ENCODE peak calls at places on chromosome 19, in five cellular contexts. One of them, this sample, is unnamed.

GRCh38 chr19:33303791-33304759 is 1.7 kb upstream of the CEBPA start:
- DNase-seq in uterus: no peak
- DNase-seq in foreskin keratinocyte: no peak
- DNase-seq in H9: peak
- DNase-seq in neural progenitor cell: no peak
- DNase-seq in this sample: no peak

GRCh38 chr19:49685845-49686332 is 3.5 kb upstream of the ADM5 start:
- DNase-seq in foreskin keratinocyte: no peak
- DNase-seq in uterus: no peak
- DNase-seq in neural progenitor cell: no peak
- DNase-seq in H9: no peak
- DNase-seq in this sample: no peak

GRCh38 chr19:513368-514165 is 6.3 kb downstream of the TPGS1 start:
- DNase-seq in H9: no peak
- DNase-seq in neural progenitor cell: no peak
- DNase-seq in foreskin keratinocyte: no peak
- DNase-seq in uterus: no peak
- DNase-seq in this sample: no peak

GRCh38 chr19:2132731-2133490 is 18.5 kb downstream of the AP3D1 start:
- DNase-seq in foreskin keratinocyte: no peak
- DNase-seq in uterus: no peak
- DNase-seq in H9: no peak
- DNase-seq in neural progenitor cell: no peak
- DNase-seq in this sample: no peak

GRCh38 chr19:42193706-42194105 is 23.8 kb downstream of the DEDD2 start:
- DNase-seq in uterus: no peak
- DNase-seq in H9: no peak
- DNase-seq in neural progenitor cell: no peak
- DNase-seq in foreskin keratinocyte: no peak
- DNase-seq in this sample: no peak

GRCh38 chr19:3537438-3538240 is 1.3 kb upstream of the TEKTIP1 start:
- DNase-seq in H9: no peak
- DNase-seq in neural progenitor cell: no peak
- DNase-seq in foreskin keratinocyte: no peak
- DNase-seq in uterus: no peak
- DNase-seq in this sample: no peak

GRCh38 chr19:40524655-40525054 is 52.0 kb upstream of the SHKBP1 start:
- DNase-seq in H9: no peak
- DNase-seq in uterus: no peak
- DNase-seq in foreskin keratinocyte: no peak
- DNase-seq in neural progenitor cell: no peak
- DNase-seq in this sample: no peak

GRCh38 chr19:47729468-47729798 is 15.9 kb upstream of the NOP53 start:
- DNase-seq in uterus: peak
- DNase-seq in H9: peak
- DNase-seq in foreskin keratinocyte: peak
- DNase-seq in neural progenitor cell: peak
- DNase-seq in this sample: no peak

GRCh38 chr19:58558066-58558622 is at the start of gene UBE2M:
- DNase-seq in neural progenitor cell: no peak
- DNase-seq in H9: peak
- DNase-seq in foreskin keratinocyte: no peak
- DNase-seq in uterus: peak
- DNase-seq in this sample: peak

GRCh38 chr19:40802300-40803169 is 3.5 kb downstream of the EGLN2 start:
- DNase-seq in uterus: peak
- DNase-seq in neural progenitor cell: no peak
- DNase-seq in foreskin keratinocyte: no peak
- DNase-seq in H9: no peak
- DNase-seq in this sample: no peak

GRCh38 chr19:51364200-51365106 is 1.7 kb downstream of the ETFB start:
- DNase-seq in uterus: no peak
- DNase-seq in H9: no peak
- DNase-seq in neural progenitor cell: no peak
- DNase-seq in foreskin keratinocyte: peak
- DNase-seq in this sample: no peak

GRCh38 chr19:19697589-19697988 is 28.9 kb downstream of the ZNF101 start:
- DNase-seq in foreskin keratinocyte: no peak
- DNase-seq in neural progenitor cell: no peak
- DNase-seq in H9: no peak
- DNase-seq in uterus: no peak
- DNase-seq in this sample: no peak

GRCh38 chr19:38210458-38210987 is 13.5 kb downstream of the DPF1 start:
- DNase-seq in neural progenitor cell: peak
- DNase-seq in uterus: peak
- DNase-seq in H9: peak
- DNase-seq in foreskin keratinocyte: no peak
- DNase-seq in this sample: peak

GRCh38 chr19:30719991-30720329 is 347.8 kb downstream of the ZNF536 start:
- DNase-seq in H9: peak
- DNase-seq in uterus: peak
- DNase-seq in neural progenitor cell: no peak
- DNase-seq in foreskin keratinocyte: peak
- DNase-seq in this sample: no peak

GRCh38 chr19:52603558-52604207 is 33.6 kb downstream of the ZNF701 start:
- DNase-seq in foreskin keratinocyte: no peak
- DNase-seq in neural progenitor cell: no peak
- DNase-seq in H9: no peak
- DNase-seq in uterus: no peak
- DNase-seq in this sample: no peak

GRCh38 chr19:18915639-18916038 is 3.5 kb downstream of the COPE start:
- DNase-seq in uterus: no peak
- DNase-seq in H9: peak
- DNase-seq in neural progenitor cell: peak
- DNase-seq in foreskin keratinocyte: no peak
- DNase-seq in this sample: peak

GRCh38 chr19:44093931-44094765 is at the start of gene ZNF224:
- DNase-seq in foreskin keratinocyte: peak
- DNase-seq in neural progenitor cell: peak
- DNase-seq in uterus: peak
- DNase-seq in H9: peak
- DNase-seq in this sample: peak

GRCh38 chr19:23343434-23344010 is 51.7 kb downstream of the ZNF91 start:
- DNase-seq in uterus: no peak
- DNase-seq in foreskin keratinocyte: peak
- DNase-seq in neural progenitor cell: no peak
- DNase-seq in H9: no peak
- DNase-seq in this sample: no peak

GRCh38 chr19:34350161-34350561 is 14.8 kb upstream of the GPI start:
- DNase-seq in uterus: no peak
- DNase-seq in H9: no peak
- DNase-seq in neural progenitor cell: no peak
- DNase-seq in foreskin keratinocyte: no peak
- DNase-seq in this sample: no peak

GRCh38 chr19:3146677-3147100 is 10.9 kb downstream of the GNA15 start:
- DNase-seq in H9: peak
- DNase-seq in neural progenitor cell: peak
- DNase-seq in foreskin keratinocyte: no peak
- DNase-seq in uterus: no peak
- DNase-seq in this sample: peak

DNA sequence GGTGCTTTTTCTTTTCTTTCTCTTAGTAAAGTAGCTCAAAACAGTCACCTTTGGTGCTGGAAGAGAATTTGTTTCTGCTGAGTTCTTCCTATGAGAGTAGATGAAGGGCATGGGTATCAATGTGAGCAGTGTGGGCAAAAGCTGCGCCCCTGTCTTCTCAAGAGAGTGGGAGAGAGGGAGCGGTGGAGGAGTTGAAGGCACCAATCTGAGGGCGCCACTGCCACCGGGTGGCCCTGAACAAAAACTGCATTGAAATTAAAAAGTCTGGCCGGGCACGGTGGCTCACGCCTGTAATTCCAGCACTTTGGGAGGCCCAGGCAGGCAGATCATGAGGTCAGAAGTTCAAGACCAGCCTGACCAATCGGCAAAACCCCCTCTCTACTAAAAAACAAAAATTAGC is 28.7 kb upstream of the EPHX3 start:
- DNase-seq in foreskin keratinocyte: no peak
- DNase-seq in neural progenitor cell: peak
- DNase-seq in uterus: no peak
- DNase-seq in H9: no peak
- DNase-seq in this sample: no peak
- TF ChIP-seq CTCF in foreskin keratinocyte: peak
- TF ChIP-seq CTCF in neural progenitor cell: peak
- TF ChIP-seq CTCF in uterus: no peak
- TF ChIP-seq CTCF in H9: peak
- TF ChIP-seq CTCF in this sample: peak

GRCh38 chr19:7145494-7145893 is 76.0 kb downstream of the ZNF557 start:
- DNase-seq in H9: no peak
- DNase-seq in neural progenitor cell: no peak
- DNase-seq in foreskin keratinocyte: no peak
- DNase-seq in uterus: no peak
- DNase-seq in this sample: no peak

GRCh38 chr19:7152568-7152967 is 83.1 kb downstream of the ZNF557 start:
- DNase-seq in neural progenitor cell: peak
- DNase-seq in uterus: no peak
- DNase-seq in H9: peak
- DNase-seq in foreskin keratinocyte: peak
- DNase-seq in this sample: no peak

GRCh38 chr19:7153008-7153407 is 83.5 kb downstream of the ZNF557 start:
- DNase-seq in foreskin keratinocyte: no peak
- DNase-seq in uterus: no peak
- DNase-seq in H9: peak
- DNase-seq in neural progenitor cell: no peak
- DNase-seq in this sample: no peak

DNA sequence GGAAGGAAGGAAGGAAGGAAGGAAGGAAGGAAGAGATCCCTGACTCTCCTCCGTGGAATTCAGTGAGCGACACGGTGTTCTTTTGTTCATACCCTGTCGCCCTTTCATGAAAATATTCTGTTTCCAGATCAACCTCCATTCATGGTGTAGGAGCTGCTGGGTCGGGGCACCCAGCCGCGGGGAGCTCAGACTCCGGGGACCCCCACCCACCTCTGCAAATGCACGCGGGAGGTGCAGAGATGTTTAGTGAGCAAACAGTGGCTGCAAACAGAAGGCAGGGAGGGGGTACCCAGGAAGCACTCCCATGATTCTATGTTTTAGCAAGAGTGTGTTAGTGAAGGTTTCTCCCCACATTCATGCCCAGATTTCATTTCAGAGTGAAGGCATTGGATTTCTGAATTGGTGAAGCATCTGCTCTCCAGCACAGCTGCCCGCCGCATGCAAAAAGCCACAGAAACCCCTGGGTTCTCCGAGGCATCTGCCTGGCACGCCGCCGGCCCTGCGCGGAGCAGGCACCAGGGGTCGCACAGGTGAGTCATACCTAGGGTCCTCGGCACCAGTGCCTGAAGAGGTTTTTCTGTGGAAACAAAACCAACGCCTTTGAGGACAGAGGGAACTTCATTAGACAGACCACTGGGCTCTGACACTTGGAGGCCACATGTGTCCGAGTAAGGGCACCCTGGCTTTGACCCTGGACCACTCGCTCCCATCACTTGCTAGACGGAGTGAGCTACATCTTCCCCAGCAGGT is 80.6 kb downstream of the ZNF557 start:
- DNase-seq in H9: peak
- DNase-seq in foreskin keratinocyte: no peak
- DNase-seq in uterus: no peak
- DNase-seq in neural progenitor cell: no peak
- DNase-seq in this sample: no peak
- TF ChIP-seq CTCF in H9: peak
- TF ChIP-seq CTCF in foreskin keratinocyte: no peak
- TF ChIP-seq CTCF in uterus: no peak
- TF ChIP-seq CTCF in neural progenitor cell: no peak
- TF ChIP-seq CTCF in this sample: no peak

GRCh38 chr19:57293719-57294118 is 13.4 kb downstream of the ZNF460 start:
- DNase-seq in H9: no peak
- DNase-seq in uterus: no peak
- DNase-seq in neural progenitor cell: no peak
- DNase-seq in foreskin keratinocyte: no peak
- DNase-seq in this sample: no peak
- TF ChIP-seq CTCF in H9: no peak
- TF ChIP-seq CTCF in uterus: no peak
- TF ChIP-seq CTCF in neural progenitor cell: no peak
- TF ChIP-seq CTCF in foreskin keratinocyte: no peak
- TF ChIP-seq CTCF in this sample: no peak

GRCh38 chr19:13066933-13067831 is 35.5 kb downstream of the LYL1 start:
- DNase-seq in neural progenitor cell: no peak
- DNase-seq in foreskin keratinocyte: no peak
- DNase-seq in H9: no peak
- DNase-seq in uterus: no peak
- DNase-seq in this sample: no peak

GRCh38 chr19:13070425-13071140 is 32.1 kb downstream of the LYL1 start:
- DNase-seq in neural progenitor cell: no peak
- DNase-seq in uterus: no peak
- DNase-seq in foreskin keratinocyte: no peak
- DNase-seq in H9: no peak
- DNase-seq in this sample: no peak

GRCh38 chr19:13071444-13072205 is 31.0 kb downstream of the LYL1 start:
- DNase-seq in uterus: no peak
- DNase-seq in neural progenitor cell: no peak
- DNase-seq in foreskin keratinocyte: no peak
- DNase-seq in H9: no peak
- DNase-seq in this sample: no peak

GRCh38 chr19:13068064-13068807 is 34.4 kb downstream of the LYL1 start:
- DNase-seq in foreskin keratinocyte: no peak
- DNase-seq in H9: no peak
- DNase-seq in neural progenitor cell: no peak
- DNase-seq in uterus: no peak
- DNase-seq in this sample: no peak

DNA sequence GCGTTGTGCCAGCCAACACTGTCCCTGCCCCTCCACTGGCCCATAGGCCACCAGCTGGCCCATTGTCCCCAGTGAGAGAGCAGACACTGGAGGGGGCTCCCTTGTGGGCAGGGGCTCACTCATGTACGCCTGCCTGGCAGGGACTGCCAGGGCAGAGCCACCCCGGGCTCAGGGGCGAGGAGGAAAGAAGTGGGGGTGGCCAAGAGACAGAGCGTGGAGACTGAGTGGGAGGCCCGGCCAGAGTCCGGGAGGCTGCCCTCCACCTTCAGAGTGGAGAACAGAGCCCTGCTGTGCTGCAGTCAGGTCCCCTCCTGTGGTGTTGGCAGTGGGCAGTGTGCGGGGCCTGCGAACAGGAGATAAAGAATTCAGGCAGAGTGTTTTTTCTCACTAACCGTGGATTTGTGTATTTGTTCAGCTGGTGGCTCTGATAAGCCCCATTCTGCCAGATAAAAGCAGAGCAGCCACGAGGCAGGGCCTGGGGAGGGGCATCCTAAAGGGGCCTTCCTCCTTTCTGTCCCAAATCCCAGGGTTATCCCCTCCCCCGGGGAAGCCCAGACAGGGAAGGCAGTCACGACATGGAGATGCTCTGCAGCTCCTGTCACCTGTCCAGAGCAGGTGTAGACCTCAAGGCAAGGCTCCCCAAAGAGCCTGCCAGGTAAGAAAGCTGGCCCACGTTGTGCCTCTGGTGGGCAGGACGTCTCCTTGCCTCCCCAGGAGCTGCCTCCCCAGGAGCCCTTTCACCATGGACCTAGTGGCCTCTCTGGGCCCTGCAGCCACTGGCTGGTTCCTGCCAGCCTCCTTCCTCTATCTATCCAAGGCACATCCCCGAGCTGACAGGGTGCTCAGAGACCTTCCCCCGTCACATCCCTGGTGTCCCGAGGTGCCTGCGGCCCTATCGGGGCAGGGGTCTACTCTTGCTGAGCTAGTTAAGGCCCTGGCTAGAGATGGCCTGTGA is 33.0 kb downstream of the LYL1 start:
- DNase-seq in neural progenitor cell: no peak
- DNase-seq in foreskin keratinocyte: no peak
- DNase-seq in H9: no peak
- DNase-seq in uterus: no peak
- DNase-seq in this sample: no peak
- TF ChIP-seq CTCF in neural progenitor cell: no peak
- TF ChIP-seq CTCF in foreskin keratinocyte: no peak
- TF ChIP-seq CTCF in H9: no peak
- TF ChIP-seq CTCF in uterus: no peak
- TF ChIP-seq CTCF in this sample: no peak

GRCh38 chr19:46347572-46347883 is 641 bp downstream of the PPP5C start:
- DNase-seq in foreskin keratinocyte: no peak
- DNase-seq in neural progenitor cell: no peak
- DNase-seq in uterus: no peak
- DNase-seq in H9: no peak
- DNase-seq in this sample: no peak
- TF ChIP-seq CTCF in foreskin keratinocyte: no peak
- TF ChIP-seq CTCF in neural progenitor cell: no peak
- TF ChIP-seq CTCF in uterus: no peak
- TF ChIP-seq CTCF in H9: no peak
- TF ChIP-seq CTCF in this sample: no peak